ENCODE peak calls at places on chromosomes 16 and 17, in six cellular contexts. M is retinal pigment epithelial cell, Q is endothelial cell, C is mucosa of descending colon, J is H9, N is ovary. T is an unnamed sample.

GRCh38 chr17:17228521-17229279 is 8.3 kb downstream of the FLCN start:
- DNase-seq in J (no peak), M (no peak), C (no peak), N (no peak), Q (no peak), T (no peak)

GRCh38 chr16:85557976-85558589 is 55.0 kb upstream of the GSE1 start:
- DNase-seq in N (no peak), Q (no peak), M (no peak), J (no peak), C (peak), T (peak)

GRCh38 chr16:85393674-85394510 is 219.2 kb upstream of the GSE1 start:
- DNase-seq in C (peak), N (peak), J (peak), Q (peak), M (no peak), T (no peak)

GRCh38 chr17:60139438-60140285 is 10.1 kb upstream of the CA4 start:
- DNase-seq in M (no peak), N (peak), C (peak), Q (peak), J (peak), T (no peak)

GRCh38 chr17:45408611-45409421 is 23.9 kb downstream of the ARHGAP27 start:
- DNase-seq in C (peak), J (no peak), M (no peak), N (no peak), Q (no peak), T (no peak)

GRCh38 chr17:71360301-71360700 is 760.5 kb upstream of the SOX9 start:
- DNase-seq in J (no peak), Q (no peak), N (no peak), M (no peak), C (no peak), T (no peak)

GRCh38 chr17:39929657-39930407 is 2.3 kb downstream of the LRRC3C start:
- DNase-seq in M (peak), Q (no peak), C (no peak), J (no peak), N (no peak), T (peak)

GRCh38 chr17:15651001-15651582 is 31.6 kb upstream of the FBXW10B start:
- DNase-seq in C (peak), J (no peak), Q (no peak), M (no peak), N (no peak), T (peak)

GRCh38 chr17:82297280-82297803 is 20.1 kb downstream of the CD7 start:
- DNase-seq in M (peak), J (no peak), N (peak), C (peak), Q (no peak), T (peak)

GRCh38 chr17:63621229-63621683 is 961 bp upstream of the MAP3K3 start:
- DNase-seq in Q (no peak), J (no peak), M (no peak), N (no peak), C (no peak), T (no peak)

GRCh38 chr16:24909856-24910255 is 64.1 kb downstream of the SLC5A11 start:
- DNase-seq in J (no peak), C (no peak), N (no peak), M (no peak), Q (no peak), T (no peak)

GRCh38 chr16:24906901-24907300 is 61.1 kb downstream of the SLC5A11 start:
- DNase-seq in Q (no peak), C (no peak), N (no peak), J (no peak), M (no peak), T (no peak)

GRCh38 chr16:24908716-24909115 is 63.0 kb downstream of the SLC5A11 start:
- DNase-seq in C (no peak), M (no peak), Q (no peak), J (no peak), N (no peak), T (no peak)

DNA sequence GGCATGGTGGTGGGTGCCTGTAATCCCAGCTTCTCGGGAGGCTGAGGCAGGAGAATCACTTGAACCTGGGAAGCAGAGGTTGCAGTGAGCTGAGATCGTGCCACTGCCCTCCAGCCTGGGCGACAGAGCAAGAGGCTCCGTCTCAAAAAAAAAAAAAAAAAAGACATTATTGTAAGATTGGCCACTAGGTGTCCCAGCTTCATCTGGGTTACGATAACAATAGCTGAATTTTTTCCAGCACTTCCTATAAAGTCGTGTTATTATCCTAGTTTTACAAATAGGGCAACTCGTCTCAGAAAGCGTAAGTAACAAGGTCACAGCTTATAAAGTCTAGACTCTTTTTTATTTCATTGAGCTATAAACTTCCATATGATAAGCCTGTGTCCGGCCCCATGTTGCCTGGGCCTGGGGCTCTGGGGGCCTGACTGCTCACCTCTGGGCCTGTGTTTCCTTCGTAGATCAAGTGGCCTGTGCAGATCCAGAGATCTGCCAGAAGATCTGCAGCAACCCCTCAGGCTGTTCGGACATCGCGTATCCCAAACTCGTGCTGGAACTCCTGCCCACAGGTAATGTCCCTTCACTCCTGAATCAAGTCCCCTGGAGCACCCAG is 60.5 kb downstream of the SLC5A11 start:
- DNase-seq in N (no peak), Q (no peak), C (no peak), M (peak), J (no peak), T (peak)
- TF ChIP-seq CTCF in N (no peak), Q (peak), C (no peak), M (peak), J (peak), T (peak)

GRCh38 chr17:78387982-78388941 is 9.8 kb downstream of the PGS1 start:
- DNase-seq in C (no peak), M (no peak), Q (no peak), N (no peak), J (no peak), T (no peak)

GRCh38 chr17:78391843-78392242 is 13.4 kb downstream of the PGS1 start:
- DNase-seq in Q (no peak), N (no peak), J (no peak), M (no peak), C (no peak), T (peak)

GRCh38 chr17:78392295-78392694 is 13.8 kb downstream of the PGS1 start:
- DNase-seq in J (no peak), Q (no peak), M (no peak), N (no peak), C (no peak), T (no peak)

GRCh38 chr17:78391051-78391431 is 12.6 kb downstream of the PGS1 start:
- DNase-seq in J (no peak), M (no peak), Q (no peak), C (no peak), N (no peak), T (no peak)

DNA sequence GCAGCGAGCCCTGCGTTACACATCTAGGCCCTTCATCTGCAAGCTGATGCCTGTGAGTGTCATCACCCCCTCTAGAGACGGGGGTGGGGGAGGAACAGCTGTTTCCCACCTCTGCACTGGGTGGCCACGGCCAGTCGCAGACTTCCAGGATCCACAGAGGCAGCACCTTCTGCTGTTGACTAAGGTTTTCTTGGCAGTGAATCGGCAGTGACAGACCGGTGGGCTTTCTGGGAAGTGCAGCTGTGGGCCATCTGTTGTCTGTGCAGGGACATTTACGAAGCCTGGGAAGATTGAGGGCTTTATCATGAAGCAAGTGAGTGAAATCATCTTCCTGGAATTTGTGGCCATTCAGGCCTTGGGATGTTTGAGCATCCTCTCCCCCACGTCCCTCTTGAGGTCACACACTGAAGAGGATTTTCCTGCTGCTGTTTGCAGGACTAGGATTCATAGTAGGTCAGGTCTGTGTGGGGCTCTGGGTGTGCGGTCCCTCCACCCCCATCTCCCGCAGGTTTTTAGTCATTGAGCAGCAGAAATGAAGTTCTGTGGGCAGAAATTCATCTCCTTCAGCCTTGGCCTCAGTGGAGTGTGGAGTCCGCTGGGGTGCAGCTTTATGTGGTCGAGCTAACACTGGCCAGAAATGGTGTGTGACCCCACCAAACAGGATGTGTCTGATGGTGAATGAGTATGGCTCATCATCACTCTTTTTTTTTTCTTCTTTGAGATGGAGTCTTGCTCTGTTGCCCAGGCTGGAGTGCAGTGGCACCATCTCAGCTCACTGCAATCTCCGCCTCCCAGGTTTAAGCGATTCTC is 12.0 kb downstream of the PGS1 start:
- DNase-seq in C (no peak), Q (peak), N (no peak), M (no peak), J (peak), T (no peak)
- TF ChIP-seq CTCF in C (no peak), Q (peak), N (no peak), M (peak), J (peak), T (no peak)

DNA sequence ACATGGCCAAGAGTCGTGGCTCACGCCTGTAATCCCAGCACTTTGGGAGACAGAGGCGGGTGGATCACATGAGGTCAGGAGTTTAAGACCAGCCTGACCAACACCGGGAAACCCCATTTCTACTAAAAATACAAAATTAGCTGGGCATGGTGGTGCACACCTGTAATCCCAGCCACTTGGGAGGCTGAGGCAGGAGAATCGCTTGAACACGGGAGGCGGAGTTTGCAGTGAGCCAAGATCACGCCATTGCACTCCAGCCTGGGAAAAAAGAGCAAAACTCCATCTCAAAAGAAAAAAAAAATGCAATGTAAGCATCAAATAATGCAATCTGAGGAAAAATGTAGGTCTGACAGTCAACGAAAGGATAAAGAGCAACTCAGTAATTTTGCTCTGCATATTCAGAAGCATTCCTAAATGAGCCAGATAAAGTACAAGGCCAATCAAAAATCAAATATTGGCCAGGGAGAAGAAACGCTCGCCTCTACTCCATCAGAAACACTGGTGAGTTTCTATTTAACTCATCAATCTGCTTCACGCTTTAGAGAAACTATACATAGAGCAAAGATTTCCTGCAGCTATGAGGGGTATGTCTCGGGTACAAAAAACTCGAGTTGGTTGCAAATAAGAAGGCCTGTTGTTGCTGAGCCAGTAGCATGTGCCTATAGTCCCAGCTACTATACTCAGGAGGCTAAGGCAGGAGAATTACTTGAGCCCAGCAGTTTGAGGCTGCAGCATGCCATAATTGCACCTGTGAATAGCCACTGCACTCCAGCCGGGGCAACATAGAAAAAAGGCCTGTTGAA is 3.7 kb downstream of the TXNDC11 start:
- DNase-seq in Q (no peak), C (no peak), N (no peak), M (no peak), J (no peak), T (no peak)
- TF ChIP-seq CTCF in Q (no peak), C (no peak), N (no peak), M (no peak), J (no peak), T (no peak)

GRCh38 chr16:81713295-81713772 is 65.8 kb upstream of the PLCG2 start:
- DNase-seq in N (no peak), C (no peak), J (no peak), Q (no peak), M (no peak), T (no peak)
- TF ChIP-seq CTCF in N (no peak), C (no peak), J (peak), Q (no peak), M (peak), T (no peak)

GRCh38 chr17:50050431-50051032 is 5.4 kb upstream of the ITGA3 start:
- DNase-seq in Q (no peak), J (no peak), C (no peak), N (no peak), M (no peak), T (no peak)
- TF ChIP-seq CTCF in Q (no peak), J (no peak), C (no peak), N (no peak), M (no peak), T (peak)

DNA sequence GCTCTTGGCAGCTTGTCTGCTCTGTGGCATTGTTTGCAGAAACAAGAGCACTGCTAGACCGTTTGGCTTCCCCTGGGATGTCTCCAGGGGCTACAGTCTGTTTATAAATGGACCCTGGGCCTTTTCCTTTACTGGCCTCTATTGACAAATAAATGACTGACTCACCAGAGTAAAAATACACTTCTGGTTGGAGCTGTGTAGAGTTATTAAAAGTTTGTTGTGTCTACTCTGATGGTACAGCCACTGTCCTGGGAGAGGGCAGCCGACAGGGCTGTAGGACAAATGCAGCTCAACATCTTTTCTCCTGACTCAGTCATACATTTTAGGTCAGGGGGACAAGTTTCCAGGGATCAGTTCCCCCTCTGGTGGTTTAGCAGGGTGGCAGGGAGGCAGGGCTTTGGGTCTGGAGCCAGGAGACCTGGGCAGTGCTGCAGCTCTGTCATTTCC is 30.0 kb downstream of the FOXL1 start:
- DNase-seq in C (no peak), Q (no peak), M (no peak), N (no peak), J (no peak), T (no peak)
- TF ChIP-seq CTCF in C (no peak), Q (no peak), M (peak), N (no peak), J (peak), T (no peak)

DNA sequence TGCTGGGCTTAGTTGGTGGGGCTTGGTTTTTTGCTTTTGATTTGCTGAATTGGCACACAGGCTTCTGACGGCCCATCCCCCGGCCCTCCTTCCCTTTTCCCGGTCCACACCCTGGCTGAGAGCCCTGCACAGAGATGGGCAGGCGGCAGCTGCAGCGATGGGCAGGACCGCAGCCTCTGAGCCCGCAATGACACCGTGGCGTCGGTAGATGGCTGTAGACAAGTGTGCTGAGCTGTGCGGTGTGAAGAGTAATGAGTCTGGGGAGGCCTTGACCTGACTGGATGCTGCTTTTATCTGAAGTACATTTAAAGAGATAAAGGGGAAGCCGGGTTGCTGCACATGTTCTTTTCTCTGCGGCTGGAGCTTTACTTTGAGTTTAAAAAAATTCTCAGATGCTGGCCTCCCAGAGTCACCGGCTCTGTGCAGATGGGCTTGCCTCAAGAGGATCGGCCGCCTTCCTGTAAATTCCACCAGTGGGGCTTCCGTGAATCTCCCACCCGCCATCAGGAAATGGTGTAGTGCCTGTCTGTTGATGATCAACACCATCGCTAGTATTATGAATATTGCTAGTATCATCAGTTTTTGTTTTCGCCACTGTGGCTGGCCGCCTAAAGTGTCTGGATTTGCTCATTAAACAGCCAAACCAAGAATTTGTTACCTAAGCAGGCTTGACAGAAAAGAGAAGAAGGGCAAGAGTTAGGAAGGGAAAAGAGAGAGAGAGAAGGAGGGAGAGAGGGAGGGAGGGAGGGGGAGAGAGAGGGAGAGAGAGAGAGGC is 245.6 kb upstream of the RBFOX1 start:
- DNase-seq in N (no peak), M (no peak), Q (peak), C (peak), J (peak), T (no peak)
- TF ChIP-seq CTCF in N (no peak), M (no peak), Q (no peak), C (no peak), J (peak), T (peak)

GRCh38 chr17:2392252-2393183 is 8.3 kb downstream of the MNT start:
- DNase-seq in N (peak), J (peak), C (peak), M (peak), Q (peak), T (peak)
- TF ChIP-seq CTCF in N (no peak), J (no peak), C (no peak), M (no peak), Q (no peak), T (no peak)

DNA sequence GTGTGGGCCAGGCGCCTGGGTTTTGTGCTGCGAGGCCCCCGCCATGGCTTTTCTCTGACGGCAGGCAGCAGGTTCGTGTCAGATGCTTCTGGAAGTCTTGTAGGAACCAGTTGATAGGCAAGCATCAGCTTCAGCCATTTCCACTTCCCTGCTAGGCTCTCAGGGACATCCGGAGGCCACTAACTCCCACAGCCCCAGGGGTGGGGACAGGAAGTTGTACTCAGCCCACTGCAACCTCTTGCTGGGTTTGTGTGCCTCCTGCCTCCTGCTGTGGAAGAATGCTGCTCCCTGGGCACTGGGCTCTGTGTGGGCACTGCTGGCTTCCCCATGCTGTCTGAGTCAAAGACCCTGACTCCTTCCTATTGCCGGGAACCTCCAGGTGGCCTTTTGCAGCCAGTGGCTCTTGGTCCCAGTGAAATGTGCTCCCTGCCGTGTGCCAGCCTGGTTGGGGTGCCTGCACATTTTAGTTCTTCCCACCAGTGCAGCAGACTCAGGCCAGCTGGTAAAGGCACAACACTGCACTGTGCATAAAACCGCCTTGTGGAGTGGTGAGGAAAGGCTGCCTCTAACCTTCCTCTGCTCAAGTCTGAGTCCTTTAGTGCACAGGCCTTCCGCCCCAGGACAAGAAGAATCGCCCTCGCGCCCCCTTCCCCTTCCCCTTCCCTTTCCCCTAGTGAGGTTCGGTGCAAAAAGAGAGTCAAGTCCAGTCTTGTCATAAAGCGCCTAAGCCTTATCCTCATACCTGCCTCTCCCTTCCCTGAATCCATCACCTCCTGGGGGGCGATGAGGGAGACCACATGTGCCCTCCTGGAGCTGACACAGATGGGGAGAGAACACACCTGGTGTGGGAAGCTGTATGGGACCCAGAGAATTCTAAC is 16.6 kb downstream of the LDHD start:
- DNase-seq in Q (no peak), J (no peak), N (no peak), M (no peak), C (no peak), T (no peak)
- TF ChIP-seq CTCF in Q (no peak), J (no peak), N (no peak), M (no peak), C (no peak), T (no peak)

T was measured in PC-9.